ENCODE peak calls at places on chromosomes 7 and 10, in ten cellular contexts. S, L, R, T, G, A, O, M, Z and Q are unnamed samples.

GRCh38 chr10:1162481-1163203 is 106.5 kb downstream of the WDR37 start:
- DNase-seq in S (no peak), L (no peak), R (no peak), T (peak; percentile 10), G (peak; percentile 68), A (peak; percentile 61), O (no peak), M (peak; percentile 48), Z (peak; percentile 43), Q (no peak)

GRCh38 chr7:104968648-104969047 is 45.4 kb upstream of the KMT2E start:
- DNase-seq in S (no peak), L (no peak), R (no peak), T (no peak), G (no peak), A (no peak), O (no peak), M (no peak), Z (no peak), Q (no peak)

GRCh38 chr10:15201589-15202300 is 33.3 kb upstream of the NMT2 start:
- DNase-seq in S (peak; percentile 50), L (no peak), R (no peak), T (no peak), G (no peak), A (no peak), O (peak; percentile 33), M (peak; percentile 17), Z (no peak), Q (no peak)

GRCh38 chr10:7435674-7436073 is 24.8 kb upstream of the SFMBT2 start:
- DNase-seq in S (no peak), L (no peak), R (no peak), T (no peak), G (no peak), A (no peak), O (no peak), M (no peak), Z (no peak), Q (no peak)

GRCh38 chr10:4243651-4244050 is 458.6 kb upstream of the KLF6 start:
- DNase-seq in S (peak; percentile 100), L (no peak), R (no peak), T (no peak), G (no peak), A (no peak), O (peak; percentile 33), M (peak; percentile 67), Z (no peak), Q (no peak)

GRCh38 chr7:102404005-102404861 is 8.1 kb downstream of the PRKRIP1 start:
- DNase-seq in S (peak; percentile 47), L (peak; percentile 46), R (peak; percentile 28), T (no peak), G (no peak), A (peak; percentile 85), O (peak; percentile 82), M (no peak), Z (no peak), Q (no peak)

GRCh38 chr7:73526892-73527821 is 5.1 kb upstream of the BAZ1B start:
- DNase-seq in S (no peak), L (no peak), R (no peak), T (no peak), G (no peak), A (peak; percentile 28), O (no peak), M (no peak), Z (no peak), Q (no peak)

GRCh38 chr7:87413951-87414381 is 61.5 kb downstream of the ABCB4 start:
- DNase-seq in S (peak; percentile 84), L (no peak), R (no peak), T (no peak), G (no peak), A (no peak), O (no peak), M (no peak), Z (no peak), Q (no peak)

GRCh38 chr10:121843379-121843778 is 84.5 kb downstream of the ATE1 start:
- DNase-seq in S (no peak), L (no peak), R (no peak), T (no peak), G (no peak), A (no peak), O (no peak), M (no peak), Z (no peak), Q (no peak)

GRCh38 chr7:75960372-75960771 is 34.0 kb downstream of the TMEM120A start:
- DNase-seq in S (no peak), L (no peak), R (no peak), T (no peak), G (no peak), A (no peak), O (no peak), M (no peak), Z (no peak), Q (no peak)

GRCh38 chr7:144546795-144547194 is 143.3 kb upstream of the NOBOX start:
- DNase-seq in S (no peak), L (no peak), R (no peak), T (no peak), G (no peak), A (no peak), O (no peak), M (no peak), Z (no peak), Q (no peak)

GRCh38 chr10:75111367-75111905 is at the start of gene SAMD8:
- DNase-seq in S (peak; percentile 95), L (peak; percentile 98), R (peak; percentile 97), T (peak; percentile 97), G (peak; percentile 99), A (peak; percentile 99), O (no peak), M (peak; percentile 99), Z (peak; percentile 98), Q (peak; percentile 96)
- TF ChIP-seq POLR2A in S (peak; percentile 90), L (peak; percentile 86), R (peak; percentile 90), T (peak; percentile 82), G (no peak), A (peak; percentile 70), O (peak; percentile 76), M (peak; percentile 84), Z (peak; percentile 94), Q (peak; percentile 95)

DNA sequence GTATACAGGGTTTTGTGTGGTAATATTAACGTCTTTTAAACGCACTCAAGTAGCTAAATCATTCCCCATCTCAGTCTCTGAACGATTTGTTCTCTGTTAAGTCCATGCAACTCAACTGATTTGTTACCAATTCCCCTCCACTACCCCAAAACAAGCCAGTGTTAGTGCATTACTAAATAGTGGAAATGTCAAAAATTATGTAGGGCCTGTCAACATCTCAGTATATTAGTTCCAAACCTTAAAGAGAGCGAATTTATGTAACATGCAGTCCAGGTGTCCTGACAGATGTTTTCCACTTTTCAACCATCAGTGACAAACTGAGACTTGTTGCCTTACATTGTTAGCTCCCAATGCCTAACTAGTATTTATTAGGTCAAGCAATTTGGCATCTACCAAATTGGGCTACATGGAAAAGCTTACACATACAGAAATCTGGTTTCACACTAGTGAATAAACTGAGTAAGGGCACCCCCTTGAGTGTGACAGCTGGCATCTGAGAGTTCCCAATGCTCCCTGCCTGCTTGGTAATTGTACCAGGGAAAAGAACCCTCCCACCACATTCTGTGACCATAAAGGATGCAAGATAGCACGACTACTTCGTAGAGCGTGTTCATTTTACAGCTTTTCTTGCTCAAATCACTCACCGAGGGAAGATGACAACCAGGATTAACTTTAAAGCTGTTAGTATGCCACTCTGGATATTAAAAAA is 12.1 kb downstream of the HNRNPA2B1 start:
- DNase-seq in S (no peak), L (no peak), R (no peak), T (no peak), G (no peak), A (no peak), O (no peak), M (no peak), Z (no peak), Q (no peak)
- TF ChIP-seq POLR2A in S (peak; percentile 50), L (peak; percentile 54), R (peak; percentile 6), T (no peak), G (no peak), A (no peak), O (no peak), M (no peak), Z (no peak), Q (no peak)

DNA sequence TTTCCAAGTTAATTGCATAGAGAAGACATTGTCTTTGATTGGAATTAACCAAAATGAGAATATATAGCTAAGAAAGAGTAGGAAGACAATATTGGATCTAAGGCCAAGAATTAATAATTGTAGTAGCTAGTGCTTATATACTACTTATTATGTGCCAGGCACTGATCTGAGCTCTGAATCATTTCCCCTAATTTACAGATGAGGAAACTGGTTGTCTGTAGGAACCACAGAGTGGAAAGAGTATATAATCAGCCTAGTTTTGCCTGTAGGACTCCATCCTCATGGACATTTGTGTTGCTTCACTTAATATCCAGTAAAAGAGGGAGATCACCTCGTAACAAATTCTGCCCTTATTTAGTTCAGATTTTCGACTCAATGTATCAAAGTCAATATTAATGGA is 127.9 kb downstream of the ARID5B start:
- DNase-seq in S (no peak), L (no peak), R (no peak), T (no peak), G (no peak), A (no peak), O (no peak), M (no peak), Z (no peak), Q (no peak)
- TF ChIP-seq POLR2A in S (no peak), L (no peak), R (no peak), T (no peak), G (no peak), A (no peak), O (no peak), M (no peak), Z (no peak), Q (no peak)

GRCh38 chr7:55188590-55189446 is 170.0 kb downstream of the EGFR start:
- DNase-seq in S (no peak), L (no peak), R (no peak), T (peak; percentile 45), G (peak; percentile 69), A (no peak), O (no peak), M (no peak), Z (no peak), Q (no peak)
- TF ChIP-seq POLR2A in S (no peak), L (no peak), R (no peak), T (no peak), G (no peak), A (no peak), O (no peak), M (no peak), Z (no peak), Q (no peak)

DNA sequence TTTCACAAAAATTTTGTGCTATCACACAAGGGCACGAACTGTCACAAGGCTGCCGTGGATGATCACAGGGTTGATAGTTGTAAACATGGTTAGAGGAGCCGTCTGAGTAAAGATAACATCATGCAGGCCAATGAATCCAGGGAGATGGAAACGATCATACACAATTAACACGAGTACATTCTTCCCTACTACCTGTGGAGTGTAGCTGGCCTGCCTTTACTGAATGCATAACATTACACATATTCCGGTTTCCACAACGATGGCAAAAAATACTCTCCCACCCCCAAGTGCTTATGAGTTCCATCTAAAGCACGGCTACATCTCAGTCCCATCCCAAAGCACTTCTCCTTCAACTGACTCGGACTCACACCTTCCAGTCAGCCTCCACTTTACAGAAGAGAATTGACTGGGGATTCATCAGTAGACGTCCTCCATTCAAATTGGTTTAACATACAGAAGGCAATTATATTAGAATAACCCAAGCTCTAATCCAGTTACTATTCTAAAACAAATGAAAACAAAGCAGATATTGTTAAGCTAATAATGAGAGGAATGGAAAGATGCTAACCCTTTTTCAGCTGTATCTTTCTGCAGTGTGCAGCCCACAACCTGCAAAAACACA is 69.0 kb downstream of the EZH2 start:
- DNase-seq in S (no peak), L (no peak), R (no peak), T (no peak), G (no peak), A (no peak), O (no peak), M (no peak), Z (no peak), Q (no peak)
- TF ChIP-seq POLR2A in S (no peak), L (no peak), R (no peak), T (no peak), G (no peak), A (no peak), O (no peak), M (no peak), Z (no peak), Q (no peak)